ENCODE peak calls at places on chromosomes 12 and 14, in five cellular contexts. One of them, this sample, is unnamed.

GRCh38 chr12:133181238-133181959 is at the start of gene ZNF268:
- DNase-seq in foreskin fibroblast: peak
- DNase-seq in A549: peak
- DNase-seq in IMR-90: peak
- DNase-seq in fibroblast of mammary gland: peak
- DNase-seq in this sample: peak

GRCh38 chr14:32468955-32469354 is 139.9 kb downstream of the AKAP6 start:
- DNase-seq in foreskin fibroblast: peak
- DNase-seq in A549: peak
- DNase-seq in fibroblast of mammary gland: peak
- DNase-seq in IMR-90: peak
- DNase-seq in this sample: peak

GRCh38 chr12:4202482-4202881 is 71.1 kb upstream of the CCND2 start:
- DNase-seq in IMR-90: no peak
- DNase-seq in fibroblast of mammary gland: no peak
- DNase-seq in A549: no peak
- DNase-seq in foreskin fibroblast: no peak
- DNase-seq in this sample: no peak

GRCh38 chr12:3214508-3215365 is 137.6 kb downstream of the TSPAN9 start:
- DNase-seq in fibroblast of mammary gland: no peak
- DNase-seq in IMR-90: no peak
- DNase-seq in foreskin fibroblast: no peak
- DNase-seq in A549: no peak
- DNase-seq in this sample: no peak

GRCh38 chr12:107287436-107288413 is 194.4 kb upstream of the CRY1 start:
- DNase-seq in foreskin fibroblast: no peak
- DNase-seq in A549: no peak
- DNase-seq in fibroblast of mammary gland: no peak
- DNase-seq in IMR-90: peak
- DNase-seq in this sample: peak

GRCh38 chr12:54662028-54662427 is 13.9 kb upstream of the DCD start:
- DNase-seq in IMR-90: no peak
- DNase-seq in fibroblast of mammary gland: no peak
- DNase-seq in foreskin fibroblast: no peak
- DNase-seq in A549: no peak
- DNase-seq in this sample: no peak

GRCh38 chr12:57039016-57039798 is 10.7 kb downstream of the MYO1A start:
- DNase-seq in IMR-90: no peak
- DNase-seq in foreskin fibroblast: no peak
- DNase-seq in A549: no peak
- DNase-seq in fibroblast of mammary gland: no peak
- DNase-seq in this sample: no peak

GRCh38 chr12:83954939-83955601 is 957.5 kb downstream of the SLC6A15 start:
- DNase-seq in foreskin fibroblast: no peak
- DNase-seq in IMR-90: no peak
- DNase-seq in A549: peak
- DNase-seq in fibroblast of mammary gland: no peak
- DNase-seq in this sample: no peak

GRCh38 chr14:88241810-88242209 is 81.3 kb downstream of the KCNK10 start:
- DNase-seq in foreskin fibroblast: no peak
- DNase-seq in IMR-90: no peak
- DNase-seq in fibroblast of mammary gland: no peak
- DNase-seq in A549: no peak
- DNase-seq in this sample: no peak

GRCh38 chr14:29243355-29243754 is 476.8 kb downstream of the FOXG1 start:
- DNase-seq in foreskin fibroblast: peak
- DNase-seq in IMR-90: peak
- DNase-seq in fibroblast of mammary gland: peak
- DNase-seq in A549: no peak
- DNase-seq in this sample: peak

GRCh38 chr12:97299867-97300266 is 162.7 kb upstream of the RMST start:
- DNase-seq in foreskin fibroblast: no peak
- DNase-seq in IMR-90: no peak
- DNase-seq in A549: no peak
- DNase-seq in fibroblast of mammary gland: no peak
- DNase-seq in this sample: no peak

GRCh38 chr12:113208041-113208934 is 13.0 kb upstream of the TPCN1 start:
- DNase-seq in fibroblast of mammary gland: peak
- DNase-seq in IMR-90: peak
- DNase-seq in foreskin fibroblast: peak
- DNase-seq in A549: no peak
- DNase-seq in this sample: peak

GRCh38 chr12:127883013-127883412 is 384.0 kb upstream of the TMEM132C start:
- DNase-seq in fibroblast of mammary gland: no peak
- DNase-seq in A549: no peak
- DNase-seq in foreskin fibroblast: no peak
- DNase-seq in IMR-90: no peak
- DNase-seq in this sample: no peak

GRCh38 chr12:46268617-46269428 is at the start of gene SLC38A1:
- DNase-seq in A549: peak
- DNase-seq in foreskin fibroblast: peak
- DNase-seq in fibroblast of mammary gland: peak
- DNase-seq in IMR-90: peak
- DNase-seq in this sample: peak

GRCh38 chr12:96989916-96990315 is 82.9 kb downstream of the NEDD1 start:
- DNase-seq in foreskin fibroblast: no peak
- DNase-seq in A549: peak
- DNase-seq in fibroblast of mammary gland: no peak
- DNase-seq in IMR-90: no peak
- DNase-seq in this sample: peak

GRCh38 chr12:21073822-21074460 is 57.1 kb upstream of the SLCO1B1 start:
- DNase-seq in fibroblast of mammary gland: no peak
- DNase-seq in foreskin fibroblast: no peak
- DNase-seq in A549: peak
- DNase-seq in IMR-90: no peak
- DNase-seq in this sample: peak

GRCh38 chr14:71187633-71188356 is 280.5 kb downstream of the PCNX1 start:
- DNase-seq in fibroblast of mammary gland: no peak
- DNase-seq in A549: no peak
- DNase-seq in IMR-90: no peak
- DNase-seq in foreskin fibroblast: no peak
- DNase-seq in this sample: no peak

GRCh38 chr12:56260380-56260779 is 2.2 kb upstream of the ANKRD52 start:
- DNase-seq in foreskin fibroblast: no peak
- DNase-seq in A549: no peak
- DNase-seq in IMR-90: no peak
- DNase-seq in fibroblast of mammary gland: no peak
- DNase-seq in this sample: no peak

GRCh38 chr12:79873223-79873622 is 61.7 kb downstream of the PPP1R12A start:
- DNase-seq in IMR-90: no peak
- DNase-seq in fibroblast of mammary gland: no peak
- DNase-seq in foreskin fibroblast: no peak
- DNase-seq in A549: no peak
- DNase-seq in this sample: no peak

GRCh38 chr14:103091883-103092222 is 2.7 kb upstream of the EXOC3L4 start:
- DNase-seq in A549: no peak
- DNase-seq in foreskin fibroblast: no peak
- DNase-seq in fibroblast of mammary gland: no peak
- DNase-seq in IMR-90: no peak
- DNase-seq in this sample: no peak

GRCh38 chr12:6464531-6464930 is 5.9 kb downstream of the VAMP1 start:
- DNase-seq in A549: no peak
- DNase-seq in fibroblast of mammary gland: no peak
- DNase-seq in IMR-90: no peak
- DNase-seq in foreskin fibroblast: no peak
- DNase-seq in this sample: no peak

GRCh38 chr12:21428241-21428640 is 9.2 kb upstream of the PYROXD1 start:
- DNase-seq in foreskin fibroblast: no peak
- DNase-seq in IMR-90: peak
- DNase-seq in A549: no peak
- DNase-seq in fibroblast of mammary gland: peak
- DNase-seq in this sample: peak

GRCh38 chr12:12696562-12697383 is 790 bp upstream of the GPR19 start:
- DNase-seq in fibroblast of mammary gland: peak
- DNase-seq in A549: peak
- DNase-seq in foreskin fibroblast: peak
- DNase-seq in IMR-90: peak
- DNase-seq in this sample: peak

GRCh38 chr12:121223283-121223946 is 13.5 kb downstream of the P2RX4 start:
- DNase-seq in IMR-90: no peak
- DNase-seq in A549: peak
- DNase-seq in foreskin fibroblast: no peak
- DNase-seq in fibroblast of mammary gland: no peak
- DNase-seq in this sample: no peak

GRCh38 chr12:79127268-79127895 is 262.8 kb downstream of the SYT1 start:
- DNase-seq in foreskin fibroblast: peak
- DNase-seq in IMR-90: peak
- DNase-seq in fibroblast of mammary gland: peak
- DNase-seq in A549: peak
- DNase-seq in this sample: peak

GRCh38 chr12:105462336-105462735 is 131.8 kb downstream of the C12orf75 start:
- DNase-seq in fibroblast of mammary gland: no peak
- DNase-seq in foreskin fibroblast: no peak
- DNase-seq in A549: no peak
- DNase-seq in IMR-90: no peak
- DNase-seq in this sample: no peak

GRCh38 chr12:110176745-110177144 is 52.6 kb downstream of the IFT81 start:
- DNase-seq in fibroblast of mammary gland: peak
- DNase-seq in IMR-90: peak
- DNase-seq in A549: no peak
- DNase-seq in foreskin fibroblast: peak
- DNase-seq in this sample: peak

GRCh38 chr12:58566599-58566998 is 353.7 kb downstream of the LRIG3 start:
- DNase-seq in foreskin fibroblast: peak
- DNase-seq in IMR-90: peak
- DNase-seq in A549: no peak
- DNase-seq in fibroblast of mammary gland: peak
- DNase-seq in this sample: peak

GRCh38 chr14:57169901-57170300 is 98.8 kb downstream of the EXOC5 start:
- DNase-seq in fibroblast of mammary gland: no peak
- DNase-seq in A549: no peak
- DNase-seq in IMR-90: no peak
- DNase-seq in foreskin fibroblast: no peak
- DNase-seq in this sample: no peak

GRCh38 chr14:68274722-68275121 is 455.1 kb downstream of the RAD51B start:
- DNase-seq in A549: no peak
- DNase-seq in foreskin fibroblast: no peak
- DNase-seq in fibroblast of mammary gland: no peak
- DNase-seq in IMR-90: no peak
- DNase-seq in this sample: no peak

GRCh38 chr12:56591111-56591510 is 39.0 kb downstream of the BAZ2A start:
- DNase-seq in foreskin fibroblast: no peak
- DNase-seq in A549: no peak
- DNase-seq in fibroblast of mammary gland: no peak
- DNase-seq in IMR-90: no peak
- DNase-seq in this sample: no peak

GRCh38 chr14:99774204-99774497 is 19.1 kb upstream of the EML1 start:
- DNase-seq in fibroblast of mammary gland: no peak
- DNase-seq in A549: no peak
- DNase-seq in foreskin fibroblast: no peak
- DNase-seq in IMR-90: no peak
- DNase-seq in this sample: no peak

GRCh38 chr14:98705826-98706225 is 566.2 kb downstream of the BCL11B start:
- DNase-seq in foreskin fibroblast: no peak
- DNase-seq in fibroblast of mammary gland: no peak
- DNase-seq in IMR-90: no peak
- DNase-seq in A549: no peak
- DNase-seq in this sample: no peak

GRCh38 chr14:50772361-50772760 is 58.6 kb downstream of the NIN start:
- DNase-seq in IMR-90: peak
- DNase-seq in A549: no peak
- DNase-seq in fibroblast of mammary gland: peak
- DNase-seq in foreskin fibroblast: peak
- DNase-seq in this sample: peak

GRCh38 chr12:131454418-131455217 is 256.3 kb upstream of the SFSWAP start:
- DNase-seq in A549: peak
- DNase-seq in IMR-90: no peak
- DNase-seq in foreskin fibroblast: no peak
- DNase-seq in fibroblast of mammary gland: peak
- DNase-seq in this sample: no peak
- TF ChIP-seq CTCF in A549: peak
- TF ChIP-seq CTCF in IMR-90: no peak
- TF ChIP-seq CTCF in foreskin fibroblast: no peak
- TF ChIP-seq CTCF in fibroblast of mammary gland: peak
- TF ChIP-seq CTCF in this sample: peak

DNA sequence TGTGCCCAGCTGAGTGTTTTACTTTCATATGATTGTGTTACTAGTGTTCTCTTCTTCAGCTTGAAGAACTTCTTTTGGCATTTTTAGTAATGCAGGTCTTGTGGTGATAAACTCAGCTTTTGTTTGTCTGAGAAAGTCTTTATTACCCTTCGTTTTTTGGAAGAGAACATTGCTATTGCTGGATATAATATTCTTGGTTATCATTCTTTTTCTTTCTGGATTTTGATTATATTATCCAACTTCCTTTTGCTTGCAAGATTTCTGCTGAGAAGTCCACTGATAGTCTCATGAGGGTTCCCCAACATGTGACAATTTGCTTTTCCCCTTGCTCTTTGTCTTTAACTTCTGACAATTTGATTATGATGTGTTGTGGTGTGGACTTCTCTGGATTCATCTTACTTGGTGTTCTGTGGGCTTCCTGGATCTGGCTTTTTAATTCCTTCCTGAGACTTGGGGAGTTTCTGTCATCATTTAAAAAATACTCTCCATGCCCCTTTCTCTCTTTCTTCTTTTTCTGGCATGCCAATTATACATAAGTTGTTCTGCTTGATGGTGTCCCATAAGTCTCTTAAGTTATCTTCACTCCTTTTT is 416.8 kb downstream of the CCDC91 start:
- DNase-seq in A549: no peak
- DNase-seq in IMR-90: no peak
- DNase-seq in fibroblast of mammary gland: no peak
- DNase-seq in foreskin fibroblast: no peak
- DNase-seq in this sample: no peak
- H3K4me3 ChIP-seq in A549: no peak
- H3K4me3 ChIP-seq in IMR-90: no peak
- H3K4me3 ChIP-seq in fibroblast of mammary gland: no peak
- H3K4me3 ChIP-seq in foreskin fibroblast: no peak
- H3K4me3 ChIP-seq in this sample: no peak

GRCh38 chr12:98645572-98646067 is 530 bp downstream of the APAF1 start:
- DNase-seq in A549: peak
- DNase-seq in foreskin fibroblast: no peak
- DNase-seq in fibroblast of mammary gland: peak
- DNase-seq in IMR-90: no peak
- DNase-seq in this sample: peak
- TF ChIP-seq CTCF in A549: no peak
- TF ChIP-seq CTCF in foreskin fibroblast: no peak
- TF ChIP-seq CTCF in fibroblast of mammary gland: no peak
- TF ChIP-seq CTCF in IMR-90: no peak
- TF ChIP-seq CTCF in this sample: no peak

GRCh38 chr12:24230061-24230460 is 280.6 kb upstream of the SOX5 start:
- DNase-seq in A549: no peak
- DNase-seq in fibroblast of mammary gland: no peak
- DNase-seq in foreskin fibroblast: no peak
- DNase-seq in IMR-90: no peak
- DNase-seq in this sample: peak

GRCh38 chr12:24231298-24231697 is 281.8 kb upstream of the SOX5 start:
- DNase-seq in A549: no peak
- DNase-seq in fibroblast of mammary gland: no peak
- DNase-seq in foreskin fibroblast: no peak
- DNase-seq in IMR-90: no peak
- DNase-seq in this sample: no peak

GRCh38 chr12:24227550-24227949 is 278.1 kb upstream of the SOX5 start:
- DNase-seq in fibroblast of mammary gland: peak
- DNase-seq in foreskin fibroblast: no peak
- DNase-seq in IMR-90: peak
- DNase-seq in A549: no peak
- DNase-seq in this sample: no peak

GRCh38 chr12:24228371-24228770 is 278.9 kb upstream of the SOX5 start:
- DNase-seq in IMR-90: no peak
- DNase-seq in A549: no peak
- DNase-seq in fibroblast of mammary gland: no peak
- DNase-seq in foreskin fibroblast: no peak
- DNase-seq in this sample: no peak

GRCh38 chr12:24228980-24229730 is 279.7 kb upstream of the SOX5 start:
- DNase-seq in foreskin fibroblast: no peak
- DNase-seq in IMR-90: peak
- DNase-seq in fibroblast of mammary gland: no peak
- DNase-seq in A549: no peak
- DNase-seq in this sample: peak
- H3K4me3 ChIP-seq in foreskin fibroblast: no peak
- H3K4me3 ChIP-seq in IMR-90: no peak
- H3K4me3 ChIP-seq in fibroblast of mammary gland: no peak
- H3K4me3 ChIP-seq in A549: no peak
- H3K4me3 ChIP-seq in this sample: no peak

This sample was measured in astrocyte of the spinal cord.